ENCODE peak calls at places on chromosome 17, in eight cellular contexts. One of them, this sample, is unnamed.

GRCh38 chr17:40542562-40543411 is 22.5 kb downstream of the CCR7 start:
- DNase-seq in cardiac muscle cell: peak; percentile 99
- DNase-seq in activated T-cell treated with anti-CD3 and anti-CD28 coated beads for 4 hours: no peak
- DNase-seq in tibial artery: peak; percentile 95
- DNase-seq in T-helper 9 cell: peak; percentile 38
- DNase-seq in NCI-H2081: no peak
- DNase-seq in C1 segment of cervical spinal cord: no peak
- DNase-seq in naive thymus-derived CD4-positive, alpha-beta T cell: no peak
- DNase-seq in this sample: no peak

GRCh38 chr17:62641101-62641500 is 13.6 kb downstream of the MRC2 start:
- DNase-seq in C1 segment of cervical spinal cord: no peak
- DNase-seq in activated T-cell treated with anti-CD3 and anti-CD28 coated beads for 4 hours: no peak
- DNase-seq in NCI-H2081: no peak
- DNase-seq in T-helper 9 cell: no peak
- DNase-seq in tibial artery: peak; percentile 46
- DNase-seq in cardiac muscle cell: no peak
- DNase-seq in naive thymus-derived CD4-positive, alpha-beta T cell: no peak
- DNase-seq in this sample: no peak

GRCh38 chr17:82927661-82928601 is 88.1 kb upstream of the ZNF750 start:
- DNase-seq in NCI-H2081: no peak
- DNase-seq in cardiac muscle cell: no peak
- DNase-seq in tibial artery: peak; percentile 60
- DNase-seq in T-helper 9 cell: no peak
- DNase-seq in activated T-cell treated with anti-CD3 and anti-CD28 coated beads for 4 hours: no peak
- DNase-seq in C1 segment of cervical spinal cord: no peak
- DNase-seq in naive thymus-derived CD4-positive, alpha-beta T cell: no peak
- DNase-seq in this sample: no peak

GRCh38 chr17:38568845-38569510 is 36.8 kb downstream of the SRCIN1 start:
- DNase-seq in C1 segment of cervical spinal cord: peak; percentile 63
- DNase-seq in cardiac muscle cell: no peak
- DNase-seq in naive thymus-derived CD4-positive, alpha-beta T cell: no peak
- DNase-seq in NCI-H2081: peak; percentile 92
- DNase-seq in T-helper 9 cell: no peak
- DNase-seq in activated T-cell treated with anti-CD3 and anti-CD28 coated beads for 4 hours: no peak
- DNase-seq in tibial artery: no peak
- DNase-seq in this sample: peak; percentile 60

GRCh38 chr17:1995321-1996242 is 29.6 kb downstream of the RTN4RL1 start:
- DNase-seq in C1 segment of cervical spinal cord: no peak
- DNase-seq in T-helper 9 cell: no peak
- DNase-seq in tibial artery: no peak
- DNase-seq in NCI-H2081: no peak
- DNase-seq in activated T-cell treated with anti-CD3 and anti-CD28 coated beads for 4 hours: no peak
- DNase-seq in naive thymus-derived CD4-positive, alpha-beta T cell: no peak
- DNase-seq in cardiac muscle cell: no peak
- DNase-seq in this sample: no peak

GRCh38 chr17:70172921-70173320 is 3.6 kb downstream of the KCNJ2 start:
- DNase-seq in activated T-cell treated with anti-CD3 and anti-CD28 coated beads for 4 hours: no peak
- DNase-seq in tibial artery: no peak
- DNase-seq in naive thymus-derived CD4-positive, alpha-beta T cell: no peak
- DNase-seq in T-helper 9 cell: no peak
- DNase-seq in C1 segment of cervical spinal cord: no peak
- DNase-seq in NCI-H2081: no peak
- DNase-seq in cardiac muscle cell: peak; percentile 25
- DNase-seq in this sample: no peak

GRCh38 chr17:38605852-38606645 is at the start of gene SRCIN1:
- DNase-seq in activated T-cell treated with anti-CD3 and anti-CD28 coated beads for 4 hours: peak; percentile 20
- DNase-seq in tibial artery: no peak
- DNase-seq in naive thymus-derived CD4-positive, alpha-beta T cell: peak; percentile 30
- DNase-seq in cardiac muscle cell: peak; percentile 13
- DNase-seq in NCI-H2081: peak; percentile 84
- DNase-seq in T-helper 9 cell: no peak
- DNase-seq in C1 segment of cervical spinal cord: peak; percentile 25
- DNase-seq in this sample: peak; percentile 76

GRCh38 chr17:40485851-40486512 is 15.4 kb downstream of the TNS4 start:
- DNase-seq in NCI-H2081: no peak
- DNase-seq in cardiac muscle cell: peak; percentile 99
- DNase-seq in C1 segment of cervical spinal cord: no peak
- DNase-seq in naive thymus-derived CD4-positive, alpha-beta T cell: peak; percentile 42
- DNase-seq in activated T-cell treated with anti-CD3 and anti-CD28 coated beads for 4 hours: no peak
- DNase-seq in T-helper 9 cell: no peak
- DNase-seq in tibial artery: peak; percentile 78
- DNase-seq in this sample: no peak

GRCh38 chr17:3539881-3540540 is 17.6 kb downstream of the TRPV3 start:
- DNase-seq in naive thymus-derived CD4-positive, alpha-beta T cell: no peak
- DNase-seq in tibial artery: no peak
- DNase-seq in C1 segment of cervical spinal cord: no peak
- DNase-seq in cardiac muscle cell: no peak
- DNase-seq in NCI-H2081: no peak
- DNase-seq in activated T-cell treated with anti-CD3 and anti-CD28 coated beads for 4 hours: no peak
- DNase-seq in T-helper 9 cell: no peak
- DNase-seq in this sample: no peak

GRCh38 chr17:3804503-3804931 is 3.5 kb upstream of the ITGAE start:
- DNase-seq in naive thymus-derived CD4-positive, alpha-beta T cell: no peak
- DNase-seq in cardiac muscle cell: peak; percentile 35
- DNase-seq in C1 segment of cervical spinal cord: no peak
- DNase-seq in activated T-cell treated with anti-CD3 and anti-CD28 coated beads for 4 hours: no peak
- DNase-seq in tibial artery: no peak
- DNase-seq in NCI-H2081: no peak
- DNase-seq in T-helper 9 cell: no peak
- DNase-seq in this sample: no peak

GRCh38 chr17:33124871-33125551 is 133.4 kb downstream of the SPACA3 start:
- DNase-seq in NCI-H2081: no peak
- DNase-seq in tibial artery: peak; percentile 12
- DNase-seq in cardiac muscle cell: no peak
- DNase-seq in T-helper 9 cell: no peak
- DNase-seq in naive thymus-derived CD4-positive, alpha-beta T cell: no peak
- DNase-seq in C1 segment of cervical spinal cord: no peak
- DNase-seq in activated T-cell treated with anti-CD3 and anti-CD28 coated beads for 4 hours: no peak
- DNase-seq in this sample: no peak

GRCh38 chr17:76272541-76273434 is 7.6 kb downstream of the UBALD2 start:
- DNase-seq in tibial artery: no peak
- DNase-seq in T-helper 9 cell: no peak
- DNase-seq in C1 segment of cervical spinal cord: no peak
- DNase-seq in cardiac muscle cell: no peak
- DNase-seq in NCI-H2081: no peak
- DNase-seq in naive thymus-derived CD4-positive, alpha-beta T cell: peak; percentile 47
- DNase-seq in activated T-cell treated with anti-CD3 and anti-CD28 coated beads for 4 hours: no peak
- DNase-seq in this sample: no peak

GRCh38 chr17:62562656-62563055 is 64.8 kb upstream of the MRC2 start:
- DNase-seq in NCI-H2081: peak; percentile 22
- DNase-seq in cardiac muscle cell: peak; percentile 78
- DNase-seq in T-helper 9 cell: no peak
- DNase-seq in tibial artery: no peak
- DNase-seq in activated T-cell treated with anti-CD3 and anti-CD28 coated beads for 4 hours: no peak
- DNase-seq in naive thymus-derived CD4-positive, alpha-beta T cell: no peak
- DNase-seq in C1 segment of cervical spinal cord: no peak
- DNase-seq in this sample: no peak

GRCh38 chr17:71527311-71527710 is 593.5 kb upstream of the SOX9 start:
- DNase-seq in tibial artery: no peak
- DNase-seq in T-helper 9 cell: no peak
- DNase-seq in naive thymus-derived CD4-positive, alpha-beta T cell: no peak
- DNase-seq in cardiac muscle cell: peak; percentile 36
- DNase-seq in activated T-cell treated with anti-CD3 and anti-CD28 coated beads for 4 hours: no peak
- DNase-seq in C1 segment of cervical spinal cord: no peak
- DNase-seq in NCI-H2081: no peak
- DNase-seq in this sample: no peak

GRCh38 chr17:40854175-40854814 is 12.7 kb downstream of the KRT12 start:
- DNase-seq in activated T-cell treated with anti-CD3 and anti-CD28 coated beads for 4 hours: no peak
- DNase-seq in C1 segment of cervical spinal cord: no peak
- DNase-seq in naive thymus-derived CD4-positive, alpha-beta T cell: no peak
- DNase-seq in tibial artery: no peak
- DNase-seq in NCI-H2081: no peak
- DNase-seq in T-helper 9 cell: no peak
- DNase-seq in cardiac muscle cell: peak; percentile 84
- DNase-seq in this sample: no peak

GRCh38 chr17:35605753-35606152 is 18.6 kb downstream of the AP2B1 start:
- DNase-seq in cardiac muscle cell: no peak
- DNase-seq in activated T-cell treated with anti-CD3 and anti-CD28 coated beads for 4 hours: no peak
- DNase-seq in T-helper 9 cell: no peak
- DNase-seq in NCI-H2081: no peak
- DNase-seq in C1 segment of cervical spinal cord: no peak
- DNase-seq in naive thymus-derived CD4-positive, alpha-beta T cell: no peak
- DNase-seq in tibial artery: no peak
- DNase-seq in this sample: no peak

GRCh38 chr17:48620497-48621139 is 5.5 kb upstream of the HOXB8 start:
- DNase-seq in tibial artery: no peak
- DNase-seq in naive thymus-derived CD4-positive, alpha-beta T cell: no peak
- DNase-seq in T-helper 9 cell: no peak
- DNase-seq in C1 segment of cervical spinal cord: no peak
- DNase-seq in cardiac muscle cell: no peak
- DNase-seq in activated T-cell treated with anti-CD3 and anti-CD28 coated beads for 4 hours: no peak
- DNase-seq in NCI-H2081: no peak
- DNase-seq in this sample: no peak

GRCh38 chr17:81483085-81483861 is 29.3 kb downstream of the ACTG1 start:
- DNase-seq in naive thymus-derived CD4-positive, alpha-beta T cell: no peak
- DNase-seq in cardiac muscle cell: peak; percentile 49
- DNase-seq in C1 segment of cervical spinal cord: no peak
- DNase-seq in activated T-cell treated with anti-CD3 and anti-CD28 coated beads for 4 hours: no peak
- DNase-seq in tibial artery: no peak
- DNase-seq in NCI-H2081: no peak
- DNase-seq in T-helper 9 cell: no peak
- DNase-seq in this sample: no peak